ENCODE peak calls at places on chromosome 5, in five cellular contexts. P is Peyer's patch, D is heart right ventricle, H is psoas muscle, U is left ventricle myocardium inferior. F is an unnamed sample.

GRCh38 chr5:20610650-20611049 is 622.6 kb upstream of the CDH18 start:
- DNase-seq in D (no peak), U (no peak), H (no peak), P (no peak), F (no peak)

GRCh38 chr5:179432547-179432946 is 87.3 kb upstream of the ADAMTS2 start:
- DNase-seq in P (no peak), H (no peak), U (peak; percentile 12), D (no peak), F (no peak)

GRCh38 chr5:31364881-31365636 is 166.8 kb downstream of the DROSHA start:
- DNase-seq in P (no peak), H (no peak), U (no peak), D (no peak), F (no peak)

GRCh38 chr5:78930742-78931141 is 54.4 kb downstream of the ARSB start:
- DNase-seq in D (no peak), P (no peak), U (no peak), H (no peak), F (no peak)

GRCh38 chr5:173334808-173335207 is 6.6 kb upstream of the STC2 start:
- DNase-seq in P (no peak), H (no peak), U (no peak), D (no peak), F (no peak)

GRCh38 chr5:74401566-74402320 is 238.8 kb downstream of the ENC1 start:
- DNase-seq in U (no peak), D (no peak), P (no peak), H (no peak), F (no peak)

GRCh38 chr5:119515192-119515591 is 62.9 kb downstream of the HSD17B4 start:
- DNase-seq in U (no peak), D (no peak), H (no peak), P (no peak), F (no peak)

GRCh38 chr5:1752881-1753280 is 46.8 kb downstream of the MRPL36 start:
- DNase-seq in H (no peak), U (no peak), P (no peak), D (no peak), F (peak; percentile 17)

GRCh38 chr5:168005093-168005492 is 286.4 kb upstream of the WWC1 start:
- DNase-seq in H (no peak), D (no peak), P (no peak), U (no peak), F (no peak)

GRCh38 chr5:82358454-82358853 is 80.3 kb upstream of the RPS23 start:
- DNase-seq in D (no peak), P (no peak), H (no peak), U (no peak), F (no peak)

GRCh38 chr5:149641000-149641576 is 59.8 kb downstream of the ARHGEF37 start:
- DNase-seq in D (no peak), U (no peak), P (no peak), H (peak; percentile 37), F (no peak)

GRCh38 chr5:1429066-1429465 is 16.2 kb downstream of the SLC6A3 start:
- DNase-seq in H (no peak), P (no peak), D (no peak), U (no peak), F (no peak)

GRCh38 chr5:64763948-64764503 is 4.5 kb downstream of the SREK1IP1 start:
- DNase-seq in P (no peak), H (no peak), U (no peak), D (no peak), F (no peak)

GRCh38 chr5:80867233-80867632 is 92.9 kb upstream of the RASGRF2 start:
- DNase-seq in P (no peak), D (no peak), H (no peak), U (no peak), F (no peak)

GRCh38 chr5:157390179-157390923 is 69.7 kb upstream of the NIPAL4 start:
- DNase-seq in U (no peak), D (no peak), P (no peak), H (no peak), F (no peak)

GRCh38 chr5:58366461-58366860 is 93.4 kb downstream of the PLK2 start:
- DNase-seq in U (no peak), D (no peak), H (no peak), P (no peak), F (no peak)

GRCh38 chr5:78467744-78468357 is 107.4 kb downstream of the SCAMP1 start:
- DNase-seq in U (no peak), D (no peak), H (no peak), P (no peak), F (no peak)

GRCh38 chr5:127066721-127067120 is 6.6 kb downstream of the C5orf63 start:
- DNase-seq in D (no peak), U (no peak), P (no peak), H (no peak), F (no peak)

GRCh38 chr5:147397616-147398015 is 112.3 kb downstream of the DPYSL3 start:
- DNase-seq in P (no peak), D (no peak), U (no peak), H (no peak), F (no peak)
- TF ChIP-seq CTCF in P (no peak), D (no peak), U (no peak), H (no peak), F (peak; percentile 15)

DNA sequence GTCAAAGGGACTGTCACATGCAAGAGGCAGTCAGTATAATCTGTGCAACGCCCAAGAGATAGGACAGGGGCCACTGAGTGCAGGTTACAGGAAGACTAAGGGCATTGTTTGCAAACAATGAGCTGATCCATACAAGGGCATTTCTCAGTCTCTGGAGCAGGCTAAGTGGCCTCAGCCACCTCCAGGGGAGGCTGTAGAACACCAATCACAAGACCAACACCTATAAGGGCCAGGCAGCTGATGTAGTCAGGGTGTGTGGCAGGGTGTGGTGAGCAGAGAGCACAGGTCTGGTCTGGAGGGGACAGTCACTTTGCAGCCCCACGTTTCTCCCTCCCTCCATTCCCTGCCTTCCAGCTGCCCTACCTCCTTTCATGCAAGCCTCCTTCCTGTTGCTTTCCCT is 83.2 kb upstream of the ADRA1B start:
- DNase-seq in D (no peak), U (no peak), H (no peak), P (no peak), F (no peak)
- TF ChIP-seq CTCF in D (no peak), U (no peak), H (no peak), P (no peak), F (no peak)

GRCh38 chr5:95925939-95926338 is 35.7 kb downstream of the ELL2 start:
- DNase-seq in H (no peak), P (no peak), U (no peak), D (no peak), F (no peak)

GRCh38 chr5:95923918-95924559 is 37.6 kb downstream of the ELL2 start:
- DNase-seq in H (no peak), U (no peak), P (no peak), D (no peak), F (no peak)

GRCh38 chr5:95922798-95923197 is 38.9 kb downstream of the ELL2 start:
- DNase-seq in U (no peak), H (no peak), D (no peak), P (no peak), F (no peak)

GRCh38 chr5:95925345-95925744 is 36.3 kb downstream of the ELL2 start:
- DNase-seq in D (no peak), P (no peak), H (no peak), U (no peak), F (no peak)

GRCh38 chr5:95924720-95925119 is 36.9 kb downstream of the ELL2 start:
- DNase-seq in U (no peak), D (no peak), P (no peak), H (no peak), F (peak; percentile 49)
- TF ChIP-seq CTCF in U (no peak), D (no peak), P (no peak), H (no peak), F (no peak)

DNA sequence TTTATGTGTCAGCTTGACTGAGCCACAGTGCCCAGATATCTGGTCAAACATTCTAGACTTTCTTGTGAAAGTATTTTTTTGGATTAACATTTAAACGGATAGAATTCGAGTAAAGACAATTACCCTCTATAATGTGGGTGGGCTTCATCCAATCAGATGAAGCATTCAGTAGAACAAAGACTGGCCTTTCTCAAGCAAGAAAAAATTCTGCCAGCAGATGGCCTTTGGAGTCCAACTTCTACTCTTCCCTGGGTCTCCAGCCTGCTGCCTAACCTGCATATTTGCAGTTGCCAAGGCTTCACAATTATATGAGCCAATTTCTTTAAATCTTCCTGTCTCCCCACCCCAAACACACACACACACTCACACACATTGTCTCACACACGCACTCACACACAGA is 86.4 kb downstream of the MED10 start:
- DNase-seq in P (no peak), U (no peak), H (no peak), D (no peak), F (no peak)
- TF ChIP-seq CTCF in P (no peak), U (peak; percentile 58), H (peak; percentile 30), D (peak; percentile 32), F (no peak)

DNA sequence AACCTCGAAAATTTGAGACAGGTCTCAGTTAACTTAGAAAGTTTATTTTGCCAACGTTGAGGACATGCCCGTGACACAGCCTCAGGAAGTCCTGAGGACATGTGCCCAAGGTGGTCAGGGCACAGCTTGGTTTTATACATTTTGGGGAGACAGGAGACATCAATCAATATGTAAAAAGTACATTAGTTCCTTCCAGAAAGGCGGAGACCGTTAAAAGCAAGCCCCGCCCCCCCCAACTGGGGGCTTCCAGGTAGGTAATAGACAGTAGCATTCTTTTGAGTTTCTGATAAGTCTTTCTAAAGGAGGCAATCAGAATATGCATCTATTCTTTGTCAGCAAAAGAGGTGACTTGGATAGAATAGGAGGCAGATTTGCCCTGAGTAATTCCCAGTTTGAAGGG is 599 bp upstream of the MOCS2 start:
- DNase-seq in D (no peak), P (no peak), H (no peak), U (no peak), F (no peak)
- TF ChIP-seq CTCF in D (no peak), P (no peak), H (no peak), U (no peak), F (no peak)

GRCh38 chr5:147189109-147189424 is 45.8 kb upstream of the STK32A start:
- DNase-seq in H (no peak), P (no peak), U (no peak), D (no peak), F (no peak)
- TF ChIP-seq CTCF in H (no peak), P (no peak), U (no peak), D (no peak), F (peak; percentile 32)

GRCh38 chr5:143566139-143566538 is 162.7 kb upstream of the NR3C1 start:
- DNase-seq in P (no peak), D (no peak), H (no peak), U (no peak), F (no peak)
- TF ChIP-seq CTCF in P (no peak), D (no peak), H (no peak), U (no peak), F (no peak)

GRCh38 chr5:142495561-142495960 is 170.7 kb upstream of the SPRY4 start:
- DNase-seq in P (no peak), D (no peak), H (no peak), U (no peak), F (no peak)

GRCh38 chr5:142491679-142492078 is 166.9 kb upstream of the SPRY4 start:
- DNase-seq in D (no peak), U (no peak), H (no peak), P (no peak), F (no peak)

GRCh38 chr5:142494119-142494518 is 169.3 kb upstream of the SPRY4 start:
- DNase-seq in D (no peak), P (no peak), H (no peak), U (no peak), F (no peak)

GRCh38 chr5:142491260-142491659 is 166.4 kb upstream of the SPRY4 start:
- DNase-seq in P (no peak), D (no peak), H (no peak), U (no peak), F (no peak)

GRCh38 chr5:142492781-142493281 is 168.0 kb upstream of the SPRY4 start:
- DNase-seq in D (no peak), U (no peak), P (no peak), H (no peak), F (no peak)
- TF ChIP-seq CTCF in D (no peak), U (no peak), P (no peak), H (no peak), F (no peak)